ENCODE peak calls at places on chromosomes 6 and 20, in ten cellular contexts. Y is OCI-M1, B is NCI-H460, V is head of caudate nucleus, M is cardiac muscle cell, C is A673, I is HEK293T, K is neural crest cell, H is foreskin keratinocyte, Z is mucosa of descending colon. N is an unnamed sample.

GRCh38 chr20:6562111-6562510 is 205.4 kb upstream of the BMP2 start:
- DNase-seq in H (peak), Y (no peak), B (no peak), Z (no peak), M (no peak), V (no peak), K (no peak), I (no peak), C (no peak), N (no peak)

GRCh38 chr6:90431521-90432407 is 135.1 kb upstream of the BACH2 start:
- DNase-seq in V (no peak), I (no peak), C (no peak), K (no peak), B (no peak), H (peak), Z (no peak), M (no peak), Y (no peak), N (no peak)

GRCh38 chr6:133254552-133255228 is 13.5 kb downstream of the EYA4 start:
- DNase-seq in V (no peak), C (no peak), K (no peak), Z (no peak), Y (peak), I (no peak), M (no peak), H (no peak), B (peak), N (no peak)

GRCh38 chr20:17490501-17490900 is 40.7 kb downstream of the BFSP1 start:
- DNase-seq in V (no peak), H (no peak), I (no peak), B (no peak), Z (no peak), K (no peak), Y (no peak), C (no peak), M (no peak), N (no peak)

GRCh38 chr6:124967444-124967843 is 5.2 kb downstream of the RNF217 start:
- DNase-seq in K (no peak), V (no peak), I (no peak), Z (no peak), H (peak), Y (no peak), B (no peak), C (no peak), M (no peak), N (no peak)

GRCh38 chr20:24136659-24137246 is 148.2 kb upstream of the GGTLC1 start:
- DNase-seq in C (no peak), V (no peak), K (no peak), M (no peak), B (no peak), Y (no peak), H (peak), I (no peak), Z (no peak), N (no peak)

GRCh38 chr20:11001767-11002540 is 328.2 kb upstream of the JAG1 start:
- DNase-seq in B (peak), I (no peak), V (no peak), Z (no peak), C (peak), K (no peak), Y (no peak), H (peak), M (no peak), N (no peak)

GRCh38 chr20:48711696-48712464 is 115.9 kb downstream of the PREX1 start:
- DNase-seq in M (no peak), C (no peak), V (no peak), K (no peak), Z (no peak), H (no peak), I (no peak), Y (no peak), B (no peak), N (no peak)

GRCh38 chr20:19903168-19903676 is 113.9 kb upstream of the NAA20 start:
- DNase-seq in M (no peak), C (peak), V (no peak), Y (peak), K (no peak), B (peak), Z (no peak), I (no peak), H (no peak), N (no peak)

GRCh38 chr20:18258126-18258860 is 30.0 kb upstream of the ZNF133 start:
- DNase-seq in C (no peak), K (no peak), B (no peak), M (no peak), V (no peak), I (no peak), H (no peak), Y (no peak), Z (no peak), N (no peak)

GRCh38 chr6:45423111-45423900 is 45.6 kb upstream of the SUPT3H start:
- DNase-seq in Y (no peak), C (peak), M (peak), K (peak), Z (peak), I (no peak), H (peak), V (peak), B (no peak), N (peak)

GRCh38 chr6:151958332-151958731 is 150.8 kb downstream of the ESR1 start:
- DNase-seq in C (no peak), H (peak), Y (peak), V (no peak), Z (no peak), K (no peak), B (no peak), I (no peak), M (no peak), N (no peak)

N was measured in activated effector memory CD4-positive, alpha-beta T cell treated with Interleukin-2 at 50 U/mL for 16 hours.